ENCODE peak calls at places on chromosome 15, in eight cellular contexts. O is neural progenitor cell, Y is HFFc6, G is RWPE1, I is coronary artery, J is cardiac fibroblast, B is progenitor cell of endocrine pancreas, V is H9. P is an unnamed sample.

GRCh38 chr15:70190965-70191364 is 93.2 kb upstream of the TLE3 start:
- DNase-seq in O (no peak), Y (no peak), G (no peak), I (no peak), J (no peak), B (no peak), V (no peak), P (no peak)

GRCh38 chr15:32718082-32718821 is 448 bp downstream of the GREM1 start:
- DNase-seq in O (peak), Y (peak), G (no peak), I (no peak), J (peak), B (no peak), V (peak), P (peak)

GRCh38 chr15:99385865-99386264 is 134.6 kb downstream of the LRRC28 start:
- DNase-seq in O (no peak), Y (no peak), G (no peak), I (no peak), J (peak), B (no peak), V (no peak), P (no peak)

GRCh38 chr15:99506399-99506798 is 59.4 kb upstream of the MEF2A start:
- DNase-seq in O (no peak), Y (no peak), G (no peak), I (no peak), J (peak), B (no peak), V (no peak), P (no peak)

GRCh38 chr15:60390931-60391501 is 6.8 kb downstream of the ANXA2 start:
- DNase-seq in O (peak), Y (peak), G (peak), I (peak), J (peak), B (no peak), V (peak), P (no peak)

GRCh38 chr15:100686021-100686724 is 83.8 kb downstream of the ASB7 start:
- DNase-seq in O (no peak), Y (no peak), G (no peak), I (peak), J (peak), B (no peak), V (peak), P (no peak)

GRCh38 chr15:74540135-74540760 is 772 bp upstream of the ARID3B start:
- DNase-seq in O (peak), Y (peak), G (no peak), I (no peak), J (peak), B (no peak), V (no peak), P (no peak)

GRCh38 chr15:52735231-52736089 is 54.7 kb downstream of the ONECUT1 start:
- DNase-seq in O (peak), Y (peak), G (peak), I (no peak), J (peak), B (peak), V (peak), P (peak)

GRCh38 chr15:63521405-63522142 is 17.2 kb downstream of the USP3 start:
- DNase-seq in O (no peak), Y (no peak), G (no peak), I (no peak), J (peak), B (no peak), V (no peak), P (no peak)

GRCh38 chr15:25910832-25911231 is 47.7 kb upstream of the ATP10A start:
- DNase-seq in O (no peak), Y (no peak), G (no peak), I (no peak), J (no peak), B (no peak), V (no peak), P (no peak)

GRCh38 chr15:52466134-52466701 is 62.5 kb downstream of the MYO5A start:
- DNase-seq in O (peak), Y (no peak), G (no peak), I (no peak), J (no peak), B (no peak), V (peak), P (no peak)

GRCh38 chr15:45795487-45796069 is 160.7 kb downstream of the SQOR start:
- DNase-seq in O (peak), Y (peak), G (peak), I (no peak), J (peak), B (peak), V (peak), P (peak)

GRCh38 chr15:73755946-73756345 is 2.8 kb upstream of the INSYN1 start:
- DNase-seq in O (no peak), Y (no peak), G (no peak), I (no peak), J (no peak), B (no peak), V (no peak), P (no peak)

DNA sequence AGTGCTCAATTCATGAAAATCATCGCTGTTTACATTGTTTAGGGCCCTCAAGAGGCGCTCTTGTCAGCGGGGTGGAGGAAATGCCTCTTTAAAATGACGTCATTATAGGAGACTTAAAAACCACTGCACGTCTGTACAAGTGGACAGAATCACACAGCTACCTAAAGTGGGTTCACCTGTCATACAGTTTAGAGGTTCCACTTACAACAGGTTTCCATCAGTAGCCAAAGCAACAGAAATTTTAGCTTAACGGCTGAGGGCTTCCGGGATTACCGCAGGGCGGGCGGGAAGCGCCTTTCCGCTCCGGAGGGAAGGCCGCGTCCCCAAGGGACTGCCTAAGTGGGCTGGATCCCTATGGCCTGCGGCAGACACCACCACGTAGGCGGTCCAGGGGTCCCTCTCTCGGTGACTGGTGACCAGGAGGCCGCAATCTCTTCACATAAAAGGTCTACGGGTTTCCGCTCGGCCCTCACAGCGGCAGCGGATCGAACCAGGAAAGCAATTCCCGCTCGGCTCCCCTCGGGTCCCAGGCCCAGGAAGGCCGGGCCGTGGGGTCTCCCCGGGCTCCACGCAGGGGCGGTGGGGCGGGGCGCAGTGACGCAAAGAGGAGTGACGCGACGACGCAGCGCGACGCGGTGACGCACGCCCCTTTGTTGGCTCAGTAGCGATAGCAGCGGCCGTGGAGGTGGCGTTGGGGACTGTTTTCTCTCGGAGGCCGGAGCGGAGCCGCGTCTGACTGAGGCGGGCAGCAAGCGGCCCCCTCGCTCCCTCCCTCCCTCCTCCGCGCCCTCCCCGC is at the start of gene ARIH1:
- DNase-seq in O (peak), Y (peak), G (peak), I (peak), J (peak), B (peak), V (peak), P (peak)
- TF ChIP-seq CTCF in O (peak), Y (peak), G (peak), I (no peak), J (peak), B (peak), V (no peak), P (no peak)

GRCh38 chr15:75639191-75639708 is 774 bp downstream of the IMP3 start:
- DNase-seq in O (no peak), Y (no peak), G (no peak), I (no peak), J (peak), B (no peak), V (no peak), P (no peak)

GRCh38 chr15:75641603-75642002 is 1.6 kb upstream of the IMP3 start:
- DNase-seq in O (no peak), Y (no peak), G (no peak), I (no peak), J (no peak), B (no peak), V (no peak), P (no peak)

GRCh38 chr15:75641176-75641498 is 1.1 kb upstream of the IMP3 start:
- DNase-seq in O (no peak), Y (no peak), G (no peak), I (no peak), J (no peak), B (no peak), V (no peak), P (no peak)

GRCh38 chr15:75639709-75640482 is at the start of gene IMP3:
- DNase-seq in O (peak), Y (peak), G (peak), I (peak), J (peak), B (peak), V (peak), P (peak)

DNA sequence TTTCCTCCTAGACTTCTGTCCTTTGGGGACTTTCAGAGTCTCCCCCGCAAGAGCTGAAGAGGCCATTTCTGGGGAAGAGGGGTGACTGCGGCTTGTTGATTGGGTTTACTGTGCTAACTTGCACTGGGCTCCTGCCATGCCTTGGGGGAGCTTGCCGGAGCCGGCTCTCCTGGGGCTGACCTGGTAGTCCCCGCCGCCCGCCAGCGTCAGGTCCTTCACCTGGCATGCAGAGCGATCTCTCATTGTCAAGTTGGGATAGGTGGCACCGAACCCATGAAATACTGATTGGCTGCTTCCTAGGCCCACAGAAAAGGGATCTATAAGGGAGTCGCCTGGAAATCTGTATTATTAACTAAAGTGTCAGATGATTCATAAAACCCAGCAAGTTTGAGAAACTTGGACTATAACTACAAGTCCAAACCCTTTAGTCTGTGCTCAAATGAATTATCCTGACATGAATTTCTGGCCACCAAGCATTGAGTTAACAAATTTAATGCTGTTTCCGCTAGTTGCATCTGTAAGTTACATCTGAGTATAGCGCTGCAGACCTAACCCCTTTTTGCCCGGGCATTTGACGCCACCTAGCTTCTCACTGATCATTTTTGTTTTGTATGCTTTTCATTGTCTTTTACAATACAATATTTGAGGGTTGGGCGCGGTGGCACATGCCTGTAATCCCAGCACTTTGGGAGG is 605 bp upstream of the IMP3 start:
- DNase-seq in O (peak), Y (no peak), G (no peak), I (no peak), J (peak), B (no peak), V (no peak), P (no peak)
- TF ChIP-seq CTCF in O (peak), Y (peak), G (peak), I (no peak), J (peak), B (no peak), V (peak), P (no peak)

DNA sequence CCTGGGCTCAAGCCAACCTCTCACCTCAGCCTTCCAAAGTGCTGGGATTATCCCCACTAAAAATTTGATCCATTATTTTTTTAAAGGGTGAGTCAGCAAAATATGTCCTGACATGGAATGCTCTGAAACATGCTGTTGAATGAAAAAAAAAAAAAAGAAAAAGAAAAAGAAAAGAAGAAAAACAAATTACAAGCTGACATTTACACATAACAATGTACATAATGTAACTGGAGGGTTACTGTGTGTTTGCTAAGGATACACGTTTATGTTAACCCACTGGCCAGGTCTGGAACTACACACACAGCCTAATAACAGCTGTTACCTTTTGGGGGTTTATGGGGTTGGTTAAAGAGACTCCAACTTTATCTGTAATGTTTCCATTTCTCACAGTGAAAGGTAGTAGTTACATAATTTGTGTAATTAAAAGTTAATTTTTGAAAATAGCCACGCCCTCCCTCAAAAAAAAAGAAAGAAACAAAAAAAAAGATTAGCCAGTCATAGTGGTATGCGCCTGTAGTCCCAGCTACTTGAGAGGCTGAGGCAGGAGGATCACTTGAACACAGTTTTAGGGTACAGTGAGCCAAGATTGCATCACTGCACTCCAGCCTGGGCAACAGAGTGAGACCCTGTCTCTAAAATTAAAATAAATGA is 3.1 kb upstream of the MESP2 start:
- DNase-seq in O (no peak), Y (peak), G (no peak), I (no peak), J (peak), B (no peak), V (no peak), P (no peak)
- TF ChIP-seq CTCF in O (no peak), Y (peak), G (peak), I (no peak), J (peak), B (peak), V (peak), P (no peak)

DNA sequence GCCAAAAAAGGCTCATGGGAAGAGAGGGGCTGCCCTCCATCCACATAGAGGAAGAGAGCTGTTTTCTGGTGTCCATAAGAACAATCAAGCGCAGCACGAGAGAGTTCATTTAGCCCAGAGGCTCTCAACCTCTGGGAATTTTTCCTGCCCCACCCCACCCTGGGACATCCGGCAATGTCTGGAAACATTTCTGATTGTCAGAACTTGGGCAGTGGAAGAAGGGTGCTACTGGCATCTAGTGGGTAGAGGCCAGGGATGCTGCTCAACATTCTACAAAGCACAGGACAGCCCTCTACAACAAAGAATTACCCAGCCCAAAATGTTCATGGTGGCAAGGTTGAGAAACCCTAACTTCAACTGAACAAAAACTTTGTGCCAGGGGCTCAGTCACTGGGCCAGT is 92.9 kb downstream of the RAB11A start:
- DNase-seq in O (no peak), Y (no peak), G (peak), I (no peak), J (peak), B (no peak), V (no peak), P (no peak)
- TF ChIP-seq CTCF in O (no peak), Y (no peak), G (no peak), I (no peak), J (peak), B (no peak), V (no peak), P (no peak)